ENCODE peak calls at places on chromosomes 5 and 9, in seven cellular contexts. A is H9, H is mesendoderm, Q is trophoblast cell, J is neuronal stem cell, W is IMR-90, T is mesenchymal stem cell. X is an unnamed sample.

GRCh38 chr9:3441197-3441816 is 84.5 kb downstream of the RFX3 start:
- DNase-seq in A (peak; percentile 42), H (peak; percentile 70), Q (peak; percentile 43), J (no peak), W (peak; percentile 77), T (peak; percentile 71), X (no peak)

GRCh38 chr9:136267261-136268111 is 21.9 kb upstream of the QSOX2 start:
- DNase-seq in A (peak; percentile 90), H (peak; percentile 90), Q (peak; percentile 44), J (peak; percentile 61), W (peak; percentile 78), T (peak; percentile 77), X (peak; percentile 90)

GRCh38 chr5:111004291-111004690 is 67.2 kb upstream of the TSLP start:
- DNase-seq in A (no peak), H (no peak), Q (peak; percentile 95), J (no peak), W (no peak), T (no peak), X (no peak)

GRCh38 chr9:77475641-77476473 is 172.3 kb downstream of the GNA14 start:
- DNase-seq in A (no peak), H (no peak), Q (no peak), J (no peak), W (peak; percentile 28), T (no peak), X (no peak)

GRCh38 chr5:124923131-124923530 is 176.7 kb upstream of the ZNF608 start:
- DNase-seq in A (no peak), H (no peak), Q (no peak), J (no peak), W (peak; percentile 24), T (peak; percentile 75), X (no peak)

GRCh38 chr5:169006878-169007790 is 293.8 kb downstream of the SLIT3 start:
- DNase-seq in A (no peak), H (peak; percentile 24), Q (peak; percentile 27), J (no peak), W (no peak), T (no peak), X (no peak)

GRCh38 chr5:168818586-168818985 is 239.4 kb upstream of the PANK3 start:
- DNase-seq in A (no peak), H (no peak), Q (no peak), J (no peak), W (no peak), T (no peak), X (no peak)

GRCh38 chr9:132486706-132487350 is 76.8 kb downstream of the CFAP77 start:
- DNase-seq in A (no peak), H (no peak), Q (no peak), J (no peak), W (no peak), T (no peak), X (no peak)

GRCh38 chr5:141488591-141489478 is at the start of gene PCDHGC5:
- DNase-seq in A (no peak), H (peak; percentile 73), Q (no peak), J (no peak), W (peak; percentile 87), T (peak; percentile 57), X (no peak)

GRCh38 chr5:126198509-126198908 is 224.7 kb upstream of the GRAMD2B start:
- DNase-seq in A (no peak), H (no peak), Q (no peak), J (peak; percentile 12), W (no peak), T (no peak), X (no peak)

GRCh38 chr9:125561497-125562148 is 145.4 kb downstream of the MAPKAP1 start:
- DNase-seq in A (no peak), H (no peak), Q (no peak), J (no peak), W (no peak), T (no peak), X (no peak)

GRCh38 chr5:150270546-150271295 is 18.9 kb downstream of the CAMK2A start:
- DNase-seq in A (no peak), H (peak; percentile 37), Q (no peak), J (no peak), W (no peak), T (no peak), X (no peak)

GRCh38 chr9:136192289-136193126 is 12.4 kb downstream of the LHX3 start:
- DNase-seq in A (no peak), H (no peak), Q (no peak), J (no peak), W (no peak), T (no peak), X (no peak)

GRCh38 chr5:106827061-106827460 is 843.7 kb downstream of the EFNA5 start:
- DNase-seq in A (no peak), H (no peak), Q (peak; percentile 1), J (no peak), W (peak; percentile 45), T (peak; percentile 32), X (no peak)

DNA sequence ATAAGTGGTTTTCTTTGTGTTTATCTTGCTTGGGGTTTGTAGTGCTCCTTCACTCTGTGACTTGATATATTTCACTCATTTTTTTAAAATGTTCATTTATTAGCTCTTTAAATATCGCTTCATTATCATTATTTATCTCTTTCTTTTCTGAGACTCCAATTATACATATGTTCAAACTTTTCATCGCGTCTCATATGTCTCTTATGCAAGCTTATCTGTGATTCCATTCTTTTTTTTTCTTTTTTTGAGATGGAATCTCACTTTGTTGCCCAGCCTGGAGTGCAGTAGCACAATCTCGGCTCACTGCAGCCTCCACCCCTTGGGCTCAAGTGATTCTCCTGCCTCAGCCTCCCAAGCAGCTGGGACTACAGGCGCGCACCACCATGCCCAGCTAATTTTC is 73.9 kb upstream of the GABRP start:
- DNase-seq in A (no peak), H (no peak), Q (no peak), J (no peak), W (no peak), T (no peak), X (no peak)
- H3K18ac ChIP-seq in A (no peak overlapping the region), H (no peak overlapping the region), Q (no peak overlapping the region), J (no peak overlapping the region), W (no peak overlapping the region), T (no peak overlapping the region), X (no peak overlapping the region)

DNA sequence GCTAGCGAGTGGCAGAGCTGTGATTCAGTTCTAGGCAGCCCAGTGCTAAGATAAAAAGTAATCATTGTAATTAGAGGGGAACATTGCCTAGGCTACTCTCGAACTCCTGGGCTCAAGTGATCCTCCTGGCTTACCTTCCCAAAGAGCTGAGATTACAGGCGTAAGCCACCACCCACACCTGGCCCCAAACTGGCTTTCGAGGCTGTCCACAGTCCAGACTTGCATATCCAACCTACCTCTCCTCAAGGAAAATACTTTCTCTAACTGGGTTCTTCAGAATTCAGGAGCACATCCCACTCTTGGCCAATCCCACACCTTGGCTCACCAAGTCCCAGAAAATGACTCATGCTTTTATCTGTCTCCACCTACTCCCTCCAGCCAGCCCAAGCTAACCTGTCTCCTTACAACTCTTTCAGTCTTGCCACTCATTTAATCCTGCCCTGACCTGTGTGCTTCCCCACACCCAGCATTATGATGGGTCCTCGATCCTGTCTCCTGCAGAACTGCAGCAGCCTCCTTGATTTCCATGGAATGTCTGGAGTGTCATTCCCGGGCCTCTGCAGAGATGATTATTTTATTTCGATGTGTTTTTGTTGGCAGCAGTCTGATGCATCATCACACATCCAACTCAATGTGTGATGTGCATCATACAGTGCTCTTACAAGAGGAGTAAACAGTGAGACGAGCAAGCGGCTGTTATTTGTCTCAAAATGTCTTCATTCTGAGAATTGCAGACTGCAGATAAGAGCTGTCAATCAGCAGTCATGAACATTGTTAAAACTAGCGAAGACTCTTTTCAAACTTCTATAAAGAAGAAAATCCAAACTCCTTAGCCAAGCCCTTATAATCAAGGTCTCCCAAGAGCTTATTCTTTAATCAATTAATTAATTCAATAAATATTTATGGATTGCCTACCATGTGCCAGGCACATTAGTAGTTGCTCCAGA is 167.3 kb downstream of the SEC61B start:
- DNase-seq in A (no peak), H (no peak), Q (no peak), J (no peak), W (peak; percentile 36), T (no peak), X (no peak)
- H3K18ac ChIP-seq in A (no peak overlapping the region), H (no peak overlapping the region), Q (no peak overlapping the region), J (no peak overlapping the region), W (no peak overlapping the region), T (no peak overlapping the region), X (no peak overlapping the region)

DNA sequence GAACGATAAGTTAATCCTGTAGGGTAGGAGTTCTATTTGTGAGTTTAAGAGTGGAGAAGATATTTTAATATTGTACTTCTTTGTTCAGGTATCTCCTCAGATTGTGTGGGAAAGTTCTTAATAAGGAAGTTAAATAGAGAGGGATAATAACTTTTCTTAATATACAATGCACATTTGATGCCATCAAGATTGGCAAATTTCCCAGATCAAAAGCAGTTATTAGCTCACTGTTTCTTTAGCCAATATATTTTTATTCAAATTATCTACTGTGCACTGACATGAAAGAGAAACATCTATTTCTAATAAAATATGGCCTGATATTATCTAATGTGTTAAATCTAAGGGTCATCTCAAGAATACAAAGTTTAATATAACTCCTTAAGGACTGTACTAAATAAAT is 85.0 kb downstream of the SPATA31D1 start:
- DNase-seq in A (no peak), H (no peak), Q (no peak), J (no peak), W (no peak), T (no peak), X (no peak)
- H3K18ac ChIP-seq in A (no peak overlapping the region), H (no peak overlapping the region), Q (no peak overlapping the region), J (no peak overlapping the region), W (no peak overlapping the region), T (no peak overlapping the region), X (no peak overlapping the region)

GRCh38 chr9:36881316-36882116 is 152.6 kb downstream of the PAX5 start:
- DNase-seq in A (no peak), H (no peak), Q (no peak), J (no peak), W (no peak), T (no peak), X (no peak)
- H3K18ac ChIP-seq in A (no peak overlapping the region), H (no peak overlapping the region), Q (no peak overlapping the region), J (peak overlapping the region; percentile 55), W (no peak overlapping the region), T (no peak overlapping the region), X (no peak overlapping the region)

GRCh38 chr5:178224403-178224802 is 8.2 kb downstream of the PHYKPL start:
- DNase-seq in A (no peak), H (no peak), Q (no peak), J (no peak), W (no peak), T (no peak), X (no peak)
- H3K18ac ChIP-seq in A (no peak overlapping the region), H (no peak overlapping the region), Q (no peak overlapping the region), J (peak overlapping the region; percentile 38), W (no peak overlapping the region), T (no peak overlapping the region), X (no peak overlapping the region)

GRCh38 chr5:59711316-59711715 is 182.2 kb downstream of the PDE4D start:
- DNase-seq in A (no peak), H (no peak), Q (no peak), J (no peak), W (no peak), T (peak; percentile 22), X (no peak)

GRCh38 chr5:59713488-59713844 is 180.1 kb downstream of the PDE4D start:
- DNase-seq in A (no peak), H (no peak), Q (no peak), J (no peak), W (no peak), T (no peak), X (no peak)

GRCh38 chr5:59712836-59713487 is 180.6 kb downstream of the PDE4D start:
- DNase-seq in A (no peak), H (peak; percentile 74), Q (no peak), J (peak; percentile 17), W (no peak), T (no peak), X (no peak)

GRCh38 chr5:59709346-59709821 is 184.1 kb downstream of the PDE4D start:
- DNase-seq in A (peak; percentile 56), H (peak; percentile 95), Q (no peak), J (no peak), W (no peak), T (peak; percentile 60), X (peak; percentile 47)

GRCh38 chr5:59709833-59710232 is 183.7 kb downstream of the PDE4D start:
- DNase-seq in A (no peak), H (peak; percentile 71), Q (no peak), J (no peak), W (peak; percentile 72), T (peak; percentile 83), X (no peak)
- H3K18ac ChIP-seq in A (no peak overlapping the region), H (peak overlapping the region; percentile 92), Q (no peak overlapping the region), J (no peak overlapping the region), W (no peak overlapping the region), T (no peak overlapping the region), X (no peak overlapping the region)

X was measured in H1.